ENCODE peak calls at places on chromosomes 11 and 22, in eight cellular contexts. One of them, this sample, is unnamed.

GRCh38 chr22:39212721-39213376 is 31.9 kb downstream of the PDGFB start:
- DNase-seq in osteoblast: peak; percentile 55
- DNase-seq in lung: no peak
- DNase-seq in activated T-cell treated with anti-CD3 and anti-CD28 coated beads, Interleukin-2, amount 50 U/mL, for 48 hours: no peak
- DNase-seq in EL: peak; percentile 90
- DNase-seq in T follicular helper cell: no peak
- DNase-seq in cardiac muscle cell: peak; percentile 93
- DNase-seq in mesenchymal stem cell: peak; percentile 68
- DNase-seq in this sample: no peak

GRCh38 chr22:23804781-23805291 is 18.1 kb downstream of the SMARCB1 start:
- DNase-seq in osteoblast: no peak
- DNase-seq in cardiac muscle cell: peak; percentile 75
- DNase-seq in T follicular helper cell: no peak
- DNase-seq in activated T-cell treated with anti-CD3 and anti-CD28 coated beads, Interleukin-2, amount 50 U/mL, for 48 hours: no peak
- DNase-seq in EL: no peak
- DNase-seq in lung: no peak
- DNase-seq in mesenchymal stem cell: no peak
- DNase-seq in this sample: no peak

GRCh38 chr11:46414899-46415298 is 23.3 kb upstream of the CHRM4 start:
- DNase-seq in activated T-cell treated with anti-CD3 and anti-CD28 coated beads, Interleukin-2, amount 50 U/mL, for 48 hours: no peak
- DNase-seq in EL: no peak
- DNase-seq in cardiac muscle cell: no peak
- DNase-seq in mesenchymal stem cell: no peak
- DNase-seq in lung: no peak
- DNase-seq in T follicular helper cell: no peak
- DNase-seq in osteoblast: no peak
- DNase-seq in this sample: no peak

GRCh38 chr22:45226681-45227186 is 14.0 kb downstream of the KIAA0930 start:
- DNase-seq in osteoblast: peak; percentile 98
- DNase-seq in T follicular helper cell: no peak
- DNase-seq in cardiac muscle cell: peak; percentile 43
- DNase-seq in activated T-cell treated with anti-CD3 and anti-CD28 coated beads, Interleukin-2, amount 50 U/mL, for 48 hours: no peak
- DNase-seq in EL: no peak
- DNase-seq in mesenchymal stem cell: no peak
- DNase-seq in lung: no peak
- DNase-seq in this sample: no peak

GRCh38 chr11:61297741-61298140 is 2.6 kb upstream of the VWCE start:
- DNase-seq in mesenchymal stem cell: peak; percentile 73
- DNase-seq in osteoblast: peak; percentile 98
- DNase-seq in cardiac muscle cell: peak; percentile 97
- DNase-seq in lung: no peak
- DNase-seq in EL: peak; percentile 93
- DNase-seq in T follicular helper cell: no peak
- DNase-seq in activated T-cell treated with anti-CD3 and anti-CD28 coated beads, Interleukin-2, amount 50 U/mL, for 48 hours: no peak
- DNase-seq in this sample: no peak

GRCh38 chr11:43546561-43547410 is 133.8 kb upstream of the HSD17B12 start:
- DNase-seq in activated T-cell treated with anti-CD3 and anti-CD28 coated beads, Interleukin-2, amount 50 U/mL, for 48 hours: no peak
- DNase-seq in osteoblast: no peak
- DNase-seq in cardiac muscle cell: no peak
- DNase-seq in lung: no peak
- DNase-seq in mesenchymal stem cell: no peak
- DNase-seq in T follicular helper cell: no peak
- DNase-seq in EL: no peak
- DNase-seq in this sample: no peak

GRCh38 chr11:22304337-22304961 is 33.7 kb upstream of the SLC17A6 start:
- DNase-seq in osteoblast: no peak
- DNase-seq in cardiac muscle cell: peak; percentile 50
- DNase-seq in lung: no peak
- DNase-seq in EL: peak; percentile 4
- DNase-seq in activated T-cell treated with anti-CD3 and anti-CD28 coated beads, Interleukin-2, amount 50 U/mL, for 48 hours: no peak
- DNase-seq in T follicular helper cell: no peak
- DNase-seq in mesenchymal stem cell: peak; percentile 17
- DNase-seq in this sample: no peak

GRCh38 chr11:35337136-35337918 is 82.0 kb downstream of the SLC1A2 start:
- DNase-seq in lung: no peak
- DNase-seq in cardiac muscle cell: peak; percentile 95
- DNase-seq in EL: peak; percentile 98
- DNase-seq in mesenchymal stem cell: peak; percentile 98
- DNase-seq in T follicular helper cell: no peak
- DNase-seq in activated T-cell treated with anti-CD3 and anti-CD28 coated beads, Interleukin-2, amount 50 U/mL, for 48 hours: no peak
- DNase-seq in osteoblast: peak; percentile 91
- DNase-seq in this sample: no peak

GRCh38 chr11:68954970-68955958 is 25.5 kb downstream of the MRGPRD start:
- DNase-seq in osteoblast: peak; percentile 95
- DNase-seq in mesenchymal stem cell: no peak
- DNase-seq in lung: peak; percentile 36
- DNase-seq in cardiac muscle cell: peak; percentile 58
- DNase-seq in T follicular helper cell: no peak
- DNase-seq in activated T-cell treated with anti-CD3 and anti-CD28 coated beads, Interleukin-2, amount 50 U/mL, for 48 hours: no peak
- DNase-seq in EL: peak; percentile 65
- DNase-seq in this sample: no peak

GRCh38 chr22:37254867-37255233 is 10.8 kb upstream of the RAC2 start:
- DNase-seq in mesenchymal stem cell: peak; percentile 47
- DNase-seq in cardiac muscle cell: peak; percentile 75
- DNase-seq in lung: no peak
- DNase-seq in EL: no peak
- DNase-seq in T follicular helper cell: no peak
- DNase-seq in activated T-cell treated with anti-CD3 and anti-CD28 coated beads, Interleukin-2, amount 50 U/mL, for 48 hours: no peak
- DNase-seq in osteoblast: peak; percentile 43
- DNase-seq in this sample: no peak

GRCh38 chr11:122229078-122229477 is 113.1 kb upstream of the BLID start:
- DNase-seq in EL: peak; percentile 30
- DNase-seq in osteoblast: no peak
- DNase-seq in T follicular helper cell: no peak
- DNase-seq in lung: no peak
- DNase-seq in activated T-cell treated with anti-CD3 and anti-CD28 coated beads, Interleukin-2, amount 50 U/mL, for 48 hours: no peak
- DNase-seq in cardiac muscle cell: no peak
- DNase-seq in mesenchymal stem cell: no peak
- DNase-seq in this sample: no peak

GRCh38 chr11:116700586-116701220 is 72.1 kb downstream of the BUD13 start:
- DNase-seq in osteoblast: no peak
- DNase-seq in lung: no peak
- DNase-seq in cardiac muscle cell: no peak
- DNase-seq in mesenchymal stem cell: no peak
- DNase-seq in T follicular helper cell: no peak
- DNase-seq in activated T-cell treated with anti-CD3 and anti-CD28 coated beads, Interleukin-2, amount 50 U/mL, for 48 hours: no peak
- DNase-seq in EL: no peak
- DNase-seq in this sample: no peak

GRCh38 chr11:83641511-83641910 is 355.3 kb upstream of the CCDC90B start:
- DNase-seq in EL: no peak
- DNase-seq in cardiac muscle cell: peak; percentile 16
- DNase-seq in lung: no peak
- DNase-seq in mesenchymal stem cell: peak; percentile 27
- DNase-seq in osteoblast: no peak
- DNase-seq in activated T-cell treated with anti-CD3 and anti-CD28 coated beads, Interleukin-2, amount 50 U/mL, for 48 hours: no peak
- DNase-seq in T follicular helper cell: no peak
- DNase-seq in this sample: no peak

GRCh38 chr11:110367571-110367970 is 62.2 kb upstream of the FDX1 start:
- DNase-seq in osteoblast: no peak
- DNase-seq in mesenchymal stem cell: no peak
- DNase-seq in activated T-cell treated with anti-CD3 and anti-CD28 coated beads, Interleukin-2, amount 50 U/mL, for 48 hours: no peak
- DNase-seq in T follicular helper cell: no peak
- DNase-seq in EL: no peak
- DNase-seq in cardiac muscle cell: peak; percentile 21
- DNase-seq in lung: no peak
- DNase-seq in this sample: no peak

GRCh38 chr22:17318817-17319216 is 50.4 kb upstream of the CECR2 start:
- DNase-seq in EL: no peak
- DNase-seq in cardiac muscle cell: no peak
- DNase-seq in activated T-cell treated with anti-CD3 and anti-CD28 coated beads, Interleukin-2, amount 50 U/mL, for 48 hours: no peak
- DNase-seq in mesenchymal stem cell: no peak
- DNase-seq in T follicular helper cell: no peak
- DNase-seq in lung: peak; percentile 37
- DNase-seq in osteoblast: no peak
- DNase-seq in this sample: no peak

GRCh38 chr22:38290347-38290746 is 17.5 kb upstream of the TMEM184B start:
- DNase-seq in lung: no peak
- DNase-seq in mesenchymal stem cell: no peak
- DNase-seq in activated T-cell treated with anti-CD3 and anti-CD28 coated beads, Interleukin-2, amount 50 U/mL, for 48 hours: no peak
- DNase-seq in EL: no peak
- DNase-seq in cardiac muscle cell: no peak
- DNase-seq in T follicular helper cell: no peak
- DNase-seq in osteoblast: peak; percentile 50
- DNase-seq in this sample: no peak

GRCh38 chr11:90426442-90426841 is 203.6 kb upstream of the CHORDC1 start:
- DNase-seq in cardiac muscle cell: no peak
- DNase-seq in osteoblast: no peak
- DNase-seq in lung: no peak
- DNase-seq in EL: no peak
- DNase-seq in activated T-cell treated with anti-CD3 and anti-CD28 coated beads, Interleukin-2, amount 50 U/mL, for 48 hours: no peak
- DNase-seq in mesenchymal stem cell: no peak
- DNase-seq in T follicular helper cell: no peak
- DNase-seq in this sample: no peak

GRCh38 chr22:30859714-30860095 is 108.9 kb downstream of the MORC2 start:
- DNase-seq in cardiac muscle cell: no peak
- DNase-seq in activated T-cell treated with anti-CD3 and anti-CD28 coated beads, Interleukin-2, amount 50 U/mL, for 48 hours: no peak
- DNase-seq in lung: no peak
- DNase-seq in mesenchymal stem cell: no peak
- DNase-seq in EL: no peak
- DNase-seq in osteoblast: peak; percentile 8
- DNase-seq in T follicular helper cell: no peak
- DNase-seq in this sample: no peak

GRCh38 chr22:29503811-29504372 is 23.9 kb downstream of the NEFH start:
- DNase-seq in osteoblast: no peak
- DNase-seq in EL: peak; percentile 70
- DNase-seq in activated T-cell treated with anti-CD3 and anti-CD28 coated beads, Interleukin-2, amount 50 U/mL, for 48 hours: no peak
- DNase-seq in lung: no peak
- DNase-seq in mesenchymal stem cell: peak; percentile 82
- DNase-seq in T follicular helper cell: no peak
- DNase-seq in cardiac muscle cell: peak; percentile 85
- DNase-seq in this sample: no peak

GRCh38 chr11:9739108-9739507 is 75.2 kb downstream of the SWAP70 start:
- DNase-seq in osteoblast: no peak
- DNase-seq in EL: no peak
- DNase-seq in cardiac muscle cell: no peak
- DNase-seq in T follicular helper cell: no peak
- DNase-seq in lung: no peak
- DNase-seq in activated T-cell treated with anti-CD3 and anti-CD28 coated beads, Interleukin-2, amount 50 U/mL, for 48 hours: no peak
- DNase-seq in mesenchymal stem cell: no peak
- DNase-seq in this sample: no peak

GRCh38 chr11:64802370-64803162 is 448 bp downstream of the MAP4K2 start:
- DNase-seq in activated T-cell treated with anti-CD3 and anti-CD28 coated beads, Interleukin-2, amount 50 U/mL, for 48 hours: peak; percentile 55
- DNase-seq in osteoblast: peak; percentile 87
- DNase-seq in lung: peak; percentile 40
- DNase-seq in T follicular helper cell: no peak
- DNase-seq in EL: no peak
- DNase-seq in cardiac muscle cell: no peak
- DNase-seq in mesenchymal stem cell: peak; percentile 2
- DNase-seq in this sample: no peak

GRCh38 chr11:32198053-32198452 is 107.2 kb downstream of the RCN1 start:
- DNase-seq in lung: no peak
- DNase-seq in cardiac muscle cell: peak; percentile 12
- DNase-seq in mesenchymal stem cell: no peak
- DNase-seq in T follicular helper cell: no peak
- DNase-seq in activated T-cell treated with anti-CD3 and anti-CD28 coated beads, Interleukin-2, amount 50 U/mL, for 48 hours: no peak
- DNase-seq in osteoblast: no peak
- DNase-seq in EL: no peak
- DNase-seq in this sample: no peak

GRCh38 chr11:62108017-62108750 is 15.6 kb upstream of the INCENP start:
- DNase-seq in lung: no peak
- DNase-seq in cardiac muscle cell: peak; percentile 82
- DNase-seq in mesenchymal stem cell: peak; percentile 71
- DNase-seq in EL: peak; percentile 64
- DNase-seq in osteoblast: no peak
- DNase-seq in activated T-cell treated with anti-CD3 and anti-CD28 coated beads, Interleukin-2, amount 50 U/mL, for 48 hours: peak; percentile 33
- DNase-seq in T follicular helper cell: peak; percentile 25
- DNase-seq in this sample: no peak

GRCh38 chr11:36266767-36267166 is 22.5 kb downstream of the COMMD9 start:
- DNase-seq in EL: no peak
- DNase-seq in mesenchymal stem cell: no peak
- DNase-seq in osteoblast: peak; percentile 37
- DNase-seq in cardiac muscle cell: no peak
- DNase-seq in lung: no peak
- DNase-seq in activated T-cell treated with anti-CD3 and anti-CD28 coated beads, Interleukin-2, amount 50 U/mL, for 48 hours: no peak
- DNase-seq in T follicular helper cell: no peak
- DNase-seq in this sample: no peak

GRCh38 chr11:108467091-108467823 is at the start of gene C11orf65:
- DNase-seq in activated T-cell treated with anti-CD3 and anti-CD28 coated beads, Interleukin-2, amount 50 U/mL, for 48 hours: peak; percentile 98
- DNase-seq in osteoblast: peak; percentile 93
- DNase-seq in lung: peak; percentile 96
- DNase-seq in EL: peak; percentile 98
- DNase-seq in T follicular helper cell: peak; percentile 92
- DNase-seq in mesenchymal stem cell: peak; percentile 98
- DNase-seq in cardiac muscle cell: peak; percentile 98
- DNase-seq in this sample: peak; percentile 95

GRCh38 chr11:65112226-65112550 is 516 bp downstream of the TM7SF2 start:
- DNase-seq in osteoblast: no peak
- DNase-seq in activated T-cell treated with anti-CD3 and anti-CD28 coated beads, Interleukin-2, amount 50 U/mL, for 48 hours: peak; percentile 51
- DNase-seq in lung: no peak
- DNase-seq in EL: no peak
- DNase-seq in mesenchymal stem cell: no peak
- DNase-seq in cardiac muscle cell: no peak
- DNase-seq in T follicular helper cell: no peak
- DNase-seq in this sample: no peak

GRCh38 chr22:49767355-49768062 is 60.2 kb downstream of the BRD1 start:
- DNase-seq in osteoblast: peak; percentile 88
- DNase-seq in lung: no peak
- DNase-seq in activated T-cell treated with anti-CD3 and anti-CD28 coated beads, Interleukin-2, amount 50 U/mL, for 48 hours: peak; percentile 50
- DNase-seq in mesenchymal stem cell: peak; percentile 69
- DNase-seq in T follicular helper cell: no peak
- DNase-seq in EL: peak; percentile 55
- DNase-seq in cardiac muscle cell: peak; percentile 63
- DNase-seq in this sample: no peak

GRCh38 chr11:94885133-94885532 is 88.2 kb downstream of the CWC15 start:
- DNase-seq in mesenchymal stem cell: peak; percentile 28
- DNase-seq in osteoblast: no peak
- DNase-seq in EL: peak; percentile 57
- DNase-seq in cardiac muscle cell: no peak
- DNase-seq in lung: peak; percentile 26
- DNase-seq in T follicular helper cell: no peak
- DNase-seq in activated T-cell treated with anti-CD3 and anti-CD28 coated beads, Interleukin-2, amount 50 U/mL, for 48 hours: no peak
- DNase-seq in this sample: no peak

GRCh38 chr11:58027341-58027740 is 3.4 kb upstream of the OR6Q1 start:
- DNase-seq in mesenchymal stem cell: peak; percentile 64
- DNase-seq in T follicular helper cell: no peak
- DNase-seq in cardiac muscle cell: peak; percentile 4
- DNase-seq in activated T-cell treated with anti-CD3 and anti-CD28 coated beads, Interleukin-2, amount 50 U/mL, for 48 hours: no peak
- DNase-seq in lung: no peak
- DNase-seq in EL: peak; percentile 17
- DNase-seq in osteoblast: peak; percentile 53
- DNase-seq in this sample: no peak

GRCh38 chr22:41302016-41302767 is 867 bp downstream of the ZC3H7B start:
- DNase-seq in activated T-cell treated with anti-CD3 and anti-CD28 coated beads, Interleukin-2, amount 50 U/mL, for 48 hours: peak; percentile 32
- DNase-seq in mesenchymal stem cell: peak; percentile 18
- DNase-seq in cardiac muscle cell: peak; percentile 8
- DNase-seq in osteoblast: peak; percentile 86
- DNase-seq in T follicular helper cell: no peak
- DNase-seq in lung: no peak
- DNase-seq in EL: no peak
- DNase-seq in this sample: no peak

GRCh38 chr22:38036392-38037062 is 20.7 kb upstream of the PICK1 start:
- DNase-seq in T follicular helper cell: no peak
- DNase-seq in mesenchymal stem cell: no peak
- DNase-seq in EL: no peak
- DNase-seq in lung: no peak
- DNase-seq in osteoblast: peak; percentile 65
- DNase-seq in activated T-cell treated with anti-CD3 and anti-CD28 coated beads, Interleukin-2, amount 50 U/mL, for 48 hours: no peak
- DNase-seq in cardiac muscle cell: no peak
- DNase-seq in this sample: no peak